ENCODE peak calls at places on chromosomes 12 and 14, in seven cellular contexts. One of them, this sample, is unnamed.

GRCh38 chr12:115191342-115191741 is 507.4 kb upstream of the TBX3 start:
- DNase-seq in lower leg skin: no peak
- DNase-seq in hypothalamus: no peak
- DNase-seq in HuH-7.5: no peak
- DNase-seq in stimulated activated CD4-positive, alpha-beta T cell treated with anti-CD3 and anti-CD28 coated beads, TNF-alpha, amount 100 ng/mL, for 1 hour: no peak
- DNase-seq in EL: no peak
- DNase-seq in activated CD4-positive, alpha-beta T cell treated with anti-CD3 and anti-CD28 coated beads, Interleukin-2, amount 50 U/mL, for 4 hours: no peak
- DNase-seq in this sample: no peak

GRCh38 chr14:54867011-54867410 is 35.6 kb downstream of the GCH1 start:
- DNase-seq in activated CD4-positive, alpha-beta T cell treated with anti-CD3 and anti-CD28 coated beads, Interleukin-2, amount 50 U/mL, for 4 hours: no peak
- DNase-seq in hypothalamus: no peak
- DNase-seq in HuH-7.5: no peak
- DNase-seq in stimulated activated CD4-positive, alpha-beta T cell treated with anti-CD3 and anti-CD28 coated beads, TNF-alpha, amount 100 ng/mL, for 1 hour: no peak
- DNase-seq in lower leg skin: no peak
- DNase-seq in EL: peak
- DNase-seq in this sample: no peak

GRCh38 chr12:28937196-28937595 is 211.9 kb upstream of the FAR2 start:
- DNase-seq in EL: peak
- DNase-seq in stimulated activated CD4-positive, alpha-beta T cell treated with anti-CD3 and anti-CD28 coated beads, TNF-alpha, amount 100 ng/mL, for 1 hour: no peak
- DNase-seq in activated CD4-positive, alpha-beta T cell treated with anti-CD3 and anti-CD28 coated beads, Interleukin-2, amount 50 U/mL, for 4 hours: no peak
- DNase-seq in lower leg skin: no peak
- DNase-seq in hypothalamus: no peak
- DNase-seq in HuH-7.5: no peak
- DNase-seq in this sample: peak

GRCh38 chr12:54258286-54258685 is 21.6 kb downstream of the CBX5 start:
- DNase-seq in stimulated activated CD4-positive, alpha-beta T cell treated with anti-CD3 and anti-CD28 coated beads, TNF-alpha, amount 100 ng/mL, for 1 hour: no peak
- DNase-seq in hypothalamus: no peak
- DNase-seq in EL: peak
- DNase-seq in lower leg skin: no peak
- DNase-seq in activated CD4-positive, alpha-beta T cell treated with anti-CD3 and anti-CD28 coated beads, Interleukin-2, amount 50 U/mL, for 4 hours: no peak
- DNase-seq in HuH-7.5: no peak
- DNase-seq in this sample: peak

GRCh38 chr12:22299294-22299912 is 35.1 kb downstream of the ST8SIA1 start:
- DNase-seq in lower leg skin: no peak
- DNase-seq in EL: no peak
- DNase-seq in HuH-7.5: no peak
- DNase-seq in activated CD4-positive, alpha-beta T cell treated with anti-CD3 and anti-CD28 coated beads, Interleukin-2, amount 50 U/mL, for 4 hours: no peak
- DNase-seq in hypothalamus: no peak
- DNase-seq in stimulated activated CD4-positive, alpha-beta T cell treated with anti-CD3 and anti-CD28 coated beads, TNF-alpha, amount 100 ng/mL, for 1 hour: no peak
- DNase-seq in this sample: peak

GRCh38 chr12:118311666-118312065 is 61.0 kb downstream of the TAOK3 start:
- DNase-seq in stimulated activated CD4-positive, alpha-beta T cell treated with anti-CD3 and anti-CD28 coated beads, TNF-alpha, amount 100 ng/mL, for 1 hour: no peak
- DNase-seq in HuH-7.5: no peak
- DNase-seq in lower leg skin: no peak
- DNase-seq in activated CD4-positive, alpha-beta T cell treated with anti-CD3 and anti-CD28 coated beads, Interleukin-2, amount 50 U/mL, for 4 hours: no peak
- DNase-seq in hypothalamus: no peak
- DNase-seq in EL: no peak
- DNase-seq in this sample: no peak

GRCh38 chr12:93514853-93515252 is 47.5 kb downstream of the MRPL42 start:
- DNase-seq in HuH-7.5: no peak
- DNase-seq in EL: peak
- DNase-seq in stimulated activated CD4-positive, alpha-beta T cell treated with anti-CD3 and anti-CD28 coated beads, TNF-alpha, amount 100 ng/mL, for 1 hour: no peak
- DNase-seq in hypothalamus: no peak
- DNase-seq in activated CD4-positive, alpha-beta T cell treated with anti-CD3 and anti-CD28 coated beads, Interleukin-2, amount 50 U/mL, for 4 hours: no peak
- DNase-seq in lower leg skin: no peak
- DNase-seq in this sample: peak

GRCh38 chr14:24289649-24290283 is 9.8 kb downstream of the DHRS1 start:
- DNase-seq in EL: no peak
- DNase-seq in stimulated activated CD4-positive, alpha-beta T cell treated with anti-CD3 and anti-CD28 coated beads, TNF-alpha, amount 100 ng/mL, for 1 hour: no peak
- DNase-seq in HuH-7.5: no peak
- DNase-seq in activated CD4-positive, alpha-beta T cell treated with anti-CD3 and anti-CD28 coated beads, Interleukin-2, amount 50 U/mL, for 4 hours: no peak
- DNase-seq in hypothalamus: no peak
- DNase-seq in lower leg skin: no peak
- DNase-seq in this sample: no peak

GRCh38 chr14:37246427-37246829 is 48.7 kb downstream of the MIPOL1 start:
- DNase-seq in EL: peak
- DNase-seq in lower leg skin: no peak
- DNase-seq in stimulated activated CD4-positive, alpha-beta T cell treated with anti-CD3 and anti-CD28 coated beads, TNF-alpha, amount 100 ng/mL, for 1 hour: no peak
- DNase-seq in HuH-7.5: peak
- DNase-seq in hypothalamus: no peak
- DNase-seq in activated CD4-positive, alpha-beta T cell treated with anti-CD3 and anti-CD28 coated beads, Interleukin-2, amount 50 U/mL, for 4 hours: no peak
- DNase-seq in this sample: peak

GRCh38 chr12:94621662-94622359 is 28.5 kb downstream of the TMCC3 start:
- DNase-seq in lower leg skin: no peak
- DNase-seq in EL: peak
- DNase-seq in stimulated activated CD4-positive, alpha-beta T cell treated with anti-CD3 and anti-CD28 coated beads, TNF-alpha, amount 100 ng/mL, for 1 hour: no peak
- DNase-seq in HuH-7.5: no peak
- DNase-seq in hypothalamus: no peak
- DNase-seq in activated CD4-positive, alpha-beta T cell treated with anti-CD3 and anti-CD28 coated beads, Interleukin-2, amount 50 U/mL, for 4 hours: no peak
- DNase-seq in this sample: peak

GRCh38 chr14:75972729-75973480 is 8.9 kb downstream of the TGFB3 start:
- DNase-seq in EL: no peak
- DNase-seq in activated CD4-positive, alpha-beta T cell treated with anti-CD3 and anti-CD28 coated beads, Interleukin-2, amount 50 U/mL, for 4 hours: no peak
- DNase-seq in stimulated activated CD4-positive, alpha-beta T cell treated with anti-CD3 and anti-CD28 coated beads, TNF-alpha, amount 100 ng/mL, for 1 hour: no peak
- DNase-seq in lower leg skin: peak
- DNase-seq in hypothalamus: no peak
- DNase-seq in HuH-7.5: no peak
- DNase-seq in this sample: no peak

GRCh38 chr14:25049559-25050493 is at the start of gene STXBP6:
- DNase-seq in stimulated activated CD4-positive, alpha-beta T cell treated with anti-CD3 and anti-CD28 coated beads, TNF-alpha, amount 100 ng/mL, for 1 hour: no peak
- DNase-seq in EL: peak
- DNase-seq in hypothalamus: no peak
- DNase-seq in lower leg skin: peak
- DNase-seq in activated CD4-positive, alpha-beta T cell treated with anti-CD3 and anti-CD28 coated beads, Interleukin-2, amount 50 U/mL, for 4 hours: no peak
- DNase-seq in HuH-7.5: peak
- DNase-seq in this sample: peak

GRCh38 chr14:106039400-106039799 is 513.0 kb downstream of the TMEM121 start:
- DNase-seq in HuH-7.5: no peak
- DNase-seq in stimulated activated CD4-positive, alpha-beta T cell treated with anti-CD3 and anti-CD28 coated beads, TNF-alpha, amount 100 ng/mL, for 1 hour: peak
- DNase-seq in hypothalamus: no peak
- DNase-seq in lower leg skin: no peak
- DNase-seq in EL: no peak
- DNase-seq in activated CD4-positive, alpha-beta T cell treated with anti-CD3 and anti-CD28 coated beads, Interleukin-2, amount 50 U/mL, for 4 hours: peak
- DNase-seq in this sample: peak

GRCh38 chr12:130227641-130228040 is 65.4 kb downstream of the FZD10 start:
- DNase-seq in HuH-7.5: no peak
- DNase-seq in stimulated activated CD4-positive, alpha-beta T cell treated with anti-CD3 and anti-CD28 coated beads, TNF-alpha, amount 100 ng/mL, for 1 hour: no peak
- DNase-seq in lower leg skin: no peak
- DNase-seq in activated CD4-positive, alpha-beta T cell treated with anti-CD3 and anti-CD28 coated beads, Interleukin-2, amount 50 U/mL, for 4 hours: no peak
- DNase-seq in hypothalamus: no peak
- DNase-seq in EL: no peak
- DNase-seq in this sample: no peak

GRCh38 chr14:90810808-90811207 is 5.4 kb downstream of the TTC7B start:
- DNase-seq in activated CD4-positive, alpha-beta T cell treated with anti-CD3 and anti-CD28 coated beads, Interleukin-2, amount 50 U/mL, for 4 hours: no peak
- DNase-seq in lower leg skin: no peak
- DNase-seq in EL: no peak
- DNase-seq in HuH-7.5: no peak
- DNase-seq in stimulated activated CD4-positive, alpha-beta T cell treated with anti-CD3 and anti-CD28 coated beads, TNF-alpha, amount 100 ng/mL, for 1 hour: no peak
- DNase-seq in hypothalamus: no peak
- DNase-seq in this sample: no peak

GRCh38 chr12:6267007-6267721 is 43.3 kb upstream of the PLEKHG6 start:
- DNase-seq in activated CD4-positive, alpha-beta T cell treated with anti-CD3 and anti-CD28 coated beads, Interleukin-2, amount 50 U/mL, for 4 hours: no peak
- DNase-seq in stimulated activated CD4-positive, alpha-beta T cell treated with anti-CD3 and anti-CD28 coated beads, TNF-alpha, amount 100 ng/mL, for 1 hour: no peak
- DNase-seq in lower leg skin: no peak
- DNase-seq in HuH-7.5: no peak
- DNase-seq in hypothalamus: no peak
- DNase-seq in EL: peak
- DNase-seq in this sample: peak

GRCh38 chr12:52126050-52126604 is 46.6 kb downstream of the SMIM41 start:
- DNase-seq in HuH-7.5: no peak
- DNase-seq in activated CD4-positive, alpha-beta T cell treated with anti-CD3 and anti-CD28 coated beads, Interleukin-2, amount 50 U/mL, for 4 hours: no peak
- DNase-seq in EL: no peak
- DNase-seq in hypothalamus: no peak
- DNase-seq in lower leg skin: peak
- DNase-seq in stimulated activated CD4-positive, alpha-beta T cell treated with anti-CD3 and anti-CD28 coated beads, TNF-alpha, amount 100 ng/mL, for 1 hour: no peak
- DNase-seq in this sample: no peak

GRCh38 chr12:34033628-34034296 is 11.5 kb downstream of the ALG10 start:
- DNase-seq in EL: peak
- DNase-seq in HuH-7.5: no peak
- DNase-seq in activated CD4-positive, alpha-beta T cell treated with anti-CD3 and anti-CD28 coated beads, Interleukin-2, amount 50 U/mL, for 4 hours: no peak
- DNase-seq in hypothalamus: no peak
- DNase-seq in stimulated activated CD4-positive, alpha-beta T cell treated with anti-CD3 and anti-CD28 coated beads, TNF-alpha, amount 100 ng/mL, for 1 hour: no peak
- DNase-seq in lower leg skin: no peak
- DNase-seq in this sample: peak

GRCh38 chr12:101875112-101875961 is 2.0 kb upstream of the DRAM1 start:
- DNase-seq in hypothalamus: no peak
- DNase-seq in stimulated activated CD4-positive, alpha-beta T cell treated with anti-CD3 and anti-CD28 coated beads, TNF-alpha, amount 100 ng/mL, for 1 hour: no peak
- DNase-seq in lower leg skin: peak
- DNase-seq in HuH-7.5: no peak
- DNase-seq in EL: peak
- DNase-seq in activated CD4-positive, alpha-beta T cell treated with anti-CD3 and anti-CD28 coated beads, Interleukin-2, amount 50 U/mL, for 4 hours: no peak
- DNase-seq in this sample: peak

GRCh38 chr12:53844989-53845836 is 93.4 kb upstream of the HOXC13 start:
- DNase-seq in activated CD4-positive, alpha-beta T cell treated with anti-CD3 and anti-CD28 coated beads, Interleukin-2, amount 50 U/mL, for 4 hours: no peak
- DNase-seq in HuH-7.5: no peak
- DNase-seq in EL: peak
- DNase-seq in lower leg skin: no peak
- DNase-seq in stimulated activated CD4-positive, alpha-beta T cell treated with anti-CD3 and anti-CD28 coated beads, TNF-alpha, amount 100 ng/mL, for 1 hour: no peak
- DNase-seq in hypothalamus: no peak
- DNase-seq in this sample: peak

This sample was measured in M059J.